ENCODE peak calls at places on chromosome 12, in nine cellular contexts. One of them, this sample, is unnamed.

GRCh38 chr12:49874142-49874897 is 29.4 kb downstream of the FAIM2 start:
- DNase-seq in psoas muscle: no peak
- DNase-seq in midbrain: peak
- DNase-seq in EL: no peak
- DNase-seq in BJ: no peak
- DNase-seq in GM23338: no peak
- DNase-seq in breast epithelium: no peak
- DNase-seq in GM18507: no peak
- DNase-seq in CD4-positive, alpha-beta memory T cell: no peak
- DNase-seq in this sample: no peak

GRCh38 chr12:2997989-2998670 is 38.9 kb downstream of the TEAD4 start:
- DNase-seq in psoas muscle: peak
- DNase-seq in midbrain: no peak
- DNase-seq in EL: no peak
- DNase-seq in BJ: no peak
- DNase-seq in GM23338: peak
- DNase-seq in breast epithelium: no peak
- DNase-seq in GM18507: no peak
- DNase-seq in CD4-positive, alpha-beta memory T cell: no peak
- DNase-seq in this sample: no peak

GRCh38 chr12:84813780-84814663 is 98.6 kb downstream of the SLC6A15 start:
- DNase-seq in psoas muscle: no peak
- DNase-seq in midbrain: no peak
- DNase-seq in EL: no peak
- DNase-seq in BJ: no peak
- DNase-seq in GM23338: no peak
- DNase-seq in breast epithelium: no peak
- DNase-seq in GM18507: no peak
- DNase-seq in CD4-positive, alpha-beta memory T cell: no peak
- DNase-seq in this sample: no peak

GRCh38 chr12:106108187-106108816 is 30.5 kb downstream of the NUAK1 start:
- DNase-seq in psoas muscle: no peak
- DNase-seq in midbrain: no peak
- DNase-seq in EL: peak
- DNase-seq in BJ: no peak
- DNase-seq in GM23338: peak
- DNase-seq in breast epithelium: no peak
- DNase-seq in GM18507: no peak
- DNase-seq in CD4-positive, alpha-beta memory T cell: no peak
- DNase-seq in this sample: no peak

GRCh38 chr12:108078428-108078827 is 50.7 kb upstream of the WSCD2 start:
- DNase-seq in psoas muscle: no peak
- DNase-seq in midbrain: no peak
- DNase-seq in EL: no peak
- DNase-seq in BJ: no peak
- DNase-seq in GM23338: no peak
- DNase-seq in breast epithelium: no peak
- DNase-seq in GM18507: no peak
- DNase-seq in CD4-positive, alpha-beta memory T cell: no peak
- DNase-seq in this sample: no peak

GRCh38 chr12:15726029-15726756 is 63.0 kb downstream of the EPS8 start:
- DNase-seq in psoas muscle: no peak
- DNase-seq in midbrain: peak
- DNase-seq in EL: peak
- DNase-seq in BJ: no peak
- DNase-seq in GM23338: no peak
- DNase-seq in breast epithelium: no peak
- DNase-seq in GM18507: no peak
- DNase-seq in CD4-positive, alpha-beta memory T cell: no peak
- DNase-seq in this sample: no peak

GRCh38 chr12:102769323-102769916 is 147.6 kb downstream of the PAH start:
- DNase-seq in psoas muscle: peak
- DNase-seq in midbrain: peak
- DNase-seq in EL: peak
- DNase-seq in BJ: peak
- DNase-seq in GM23338: peak
- DNase-seq in breast epithelium: peak
- DNase-seq in GM18507: peak
- DNase-seq in CD4-positive, alpha-beta memory T cell: peak
- DNase-seq in this sample: peak

GRCh38 chr12:28180791-28181190 is 9.5 kb upstream of the CCDC91 start:
- DNase-seq in psoas muscle: no peak
- DNase-seq in midbrain: no peak
- DNase-seq in EL: no peak
- DNase-seq in BJ: no peak
- DNase-seq in GM23338: no peak
- DNase-seq in breast epithelium: no peak
- DNase-seq in GM18507: no peak
- DNase-seq in CD4-positive, alpha-beta memory T cell: no peak
- DNase-seq in this sample: no peak

GRCh38 chr12:98379106-98379505 is 136.3 kb upstream of the TMPO start:
- DNase-seq in psoas muscle: no peak
- DNase-seq in midbrain: no peak
- DNase-seq in EL: no peak
- DNase-seq in BJ: no peak
- DNase-seq in GM23338: no peak
- DNase-seq in breast epithelium: no peak
- DNase-seq in GM18507: no peak
- DNase-seq in CD4-positive, alpha-beta memory T cell: no peak
- DNase-seq in this sample: no peak

GRCh38 chr12:71731439-71732356 is 23.0 kb upstream of the RAB21 start:
- DNase-seq in psoas muscle: no peak
- DNase-seq in midbrain: no peak
- DNase-seq in EL: peak
- DNase-seq in BJ: no peak
- DNase-seq in GM23338: peak
- DNase-seq in breast epithelium: no peak
- DNase-seq in GM18507: no peak
- DNase-seq in CD4-positive, alpha-beta memory T cell: no peak
- DNase-seq in this sample: peak

GRCh38 chr12:116358850-116359761 is 81.6 kb upstream of the MED13L start:
- DNase-seq in psoas muscle: peak
- DNase-seq in midbrain: peak
- DNase-seq in EL: peak
- DNase-seq in BJ: peak
- DNase-seq in GM23338: peak
- DNase-seq in breast epithelium: peak
- DNase-seq in GM18507: peak
- DNase-seq in CD4-positive, alpha-beta memory T cell: peak
- DNase-seq in this sample: peak

GRCh38 chr12:125742413-125742812 is 677.2 kb downstream of the AACS start:
- DNase-seq in psoas muscle: no peak
- DNase-seq in midbrain: no peak
- DNase-seq in EL: no peak
- DNase-seq in BJ: no peak
- DNase-seq in GM23338: no peak
- DNase-seq in breast epithelium: no peak
- DNase-seq in GM18507: no peak
- DNase-seq in CD4-positive, alpha-beta memory T cell: no peak
- DNase-seq in this sample: no peak

GRCh38 chr12:80099259-80099658 is at the start of gene OTOGL:
- DNase-seq in psoas muscle: no peak
- DNase-seq in midbrain: no peak
- DNase-seq in EL: no peak
- DNase-seq in BJ: no peak
- DNase-seq in GM23338: no peak
- DNase-seq in breast epithelium: no peak
- DNase-seq in GM18507: no peak
- DNase-seq in CD4-positive, alpha-beta memory T cell: no peak
- DNase-seq in this sample: no peak

GRCh38 chr12:6426882-6427671 is 17.7 kb upstream of the CD27 start:
- DNase-seq in psoas muscle: no peak
- DNase-seq in midbrain: no peak
- DNase-seq in EL: no peak
- DNase-seq in BJ: no peak
- DNase-seq in GM23338: no peak
- DNase-seq in breast epithelium: no peak
- DNase-seq in GM18507: no peak
- DNase-seq in CD4-positive, alpha-beta memory T cell: peak
- DNase-seq in this sample: no peak

GRCh38 chr12:30753761-30754382 is 879 bp downstream of the CAPRIN2 start:
- DNase-seq in psoas muscle: no peak
- DNase-seq in midbrain: no peak
- DNase-seq in EL: peak
- DNase-seq in BJ: no peak
- DNase-seq in GM23338: peak
- DNase-seq in breast epithelium: no peak
- DNase-seq in GM18507: no peak
- DNase-seq in CD4-positive, alpha-beta memory T cell: no peak
- DNase-seq in this sample: peak

GRCh38 chr12:100533326-100533725 is 40.2 kb upstream of the GAS2L3 start:
- DNase-seq in psoas muscle: no peak
- DNase-seq in midbrain: no peak
- DNase-seq in EL: no peak
- DNase-seq in BJ: no peak
- DNase-seq in GM23338: no peak
- DNase-seq in breast epithelium: no peak
- DNase-seq in GM18507: no peak
- DNase-seq in CD4-positive, alpha-beta memory T cell: no peak
- DNase-seq in this sample: no peak

GRCh38 chr12:29032431-29032830 is 116.6 kb upstream of the FAR2 start:
- DNase-seq in psoas muscle: no peak
- DNase-seq in midbrain: no peak
- DNase-seq in EL: no peak
- DNase-seq in BJ: peak
- DNase-seq in GM23338: no peak
- DNase-seq in breast epithelium: no peak
- DNase-seq in GM18507: no peak
- DNase-seq in CD4-positive, alpha-beta memory T cell: no peak
- DNase-seq in this sample: no peak

GRCh38 chr12:26121323-26121740 is 3.5 kb downstream of the BHLHE41 start:
- DNase-seq in psoas muscle: no peak
- DNase-seq in midbrain: peak
- DNase-seq in EL: no peak
- DNase-seq in BJ: no peak
- DNase-seq in GM23338: peak
- DNase-seq in breast epithelium: no peak
- DNase-seq in GM18507: no peak
- DNase-seq in CD4-positive, alpha-beta memory T cell: no peak
- DNase-seq in this sample: no peak

GRCh38 chr12:52521175-52521574 is 981 bp upstream of the KRT5 start:
- DNase-seq in psoas muscle: no peak
- DNase-seq in midbrain: no peak
- DNase-seq in EL: no peak
- DNase-seq in BJ: no peak
- DNase-seq in GM23338: no peak
- DNase-seq in breast epithelium: peak
- DNase-seq in GM18507: no peak
- DNase-seq in CD4-positive, alpha-beta memory T cell: no peak
- DNase-seq in this sample: peak

GRCh38 chr12:29044799-29045198 is 104.3 kb upstream of the FAR2 start:
- DNase-seq in psoas muscle: no peak
- DNase-seq in midbrain: no peak
- DNase-seq in EL: no peak
- DNase-seq in BJ: no peak
- DNase-seq in GM23338: no peak
- DNase-seq in breast epithelium: no peak
- DNase-seq in GM18507: no peak
- DNase-seq in CD4-positive, alpha-beta memory T cell: no peak
- DNase-seq in this sample: no peak

GRCh38 chr12:31710021-31710818 is 18.6 kb downstream of the AMN1 start:
- DNase-seq in psoas muscle: no peak
- DNase-seq in midbrain: no peak
- DNase-seq in EL: no peak
- DNase-seq in BJ: no peak
- DNase-seq in GM23338: no peak
- DNase-seq in breast epithelium: no peak
- DNase-seq in GM18507: no peak
- DNase-seq in CD4-positive, alpha-beta memory T cell: no peak
- DNase-seq in this sample: no peak

GRCh38 chr12:84772281-84772680 is 140.3 kb downstream of the SLC6A15 start:
- DNase-seq in psoas muscle: no peak
- DNase-seq in midbrain: no peak
- DNase-seq in EL: peak
- DNase-seq in BJ: no peak
- DNase-seq in GM23338: no peak
- DNase-seq in breast epithelium: no peak
- DNase-seq in GM18507: no peak
- DNase-seq in CD4-positive, alpha-beta memory T cell: no peak
- DNase-seq in this sample: no peak

GRCh38 chr12:10190558-10191388 is 11.9 kb downstream of the TMEM52B start:
- DNase-seq in psoas muscle: peak
- DNase-seq in midbrain: peak
- DNase-seq in EL: peak
- DNase-seq in BJ: no peak
- DNase-seq in GM23338: peak
- DNase-seq in breast epithelium: peak
- DNase-seq in GM18507: peak
- DNase-seq in CD4-positive, alpha-beta memory T cell: peak
- DNase-seq in this sample: peak